ENCODE peak calls at places on chromosome 21, in seven cellular contexts. W, K, O, F, J, X and S are unnamed samples.
A peak's percentile ranks its signal among the peaks of the same experiment; 100 is the strongest.

GRCh38 chr21:38811257-38811656 is 5.5 kb downstream of the ETS2 start:
- DNase-seq in W (no peak), K (no peak), O (no peak), F (no peak), J (no peak), X (peak; percentile 70), S (no peak)

GRCh38 chr21:42865361-42866160 is 13.8 kb downstream of the WDR4 start:
- DNase-seq in W (no peak), K (no peak), O (no peak), F (no peak), J (no peak), X (no peak), S (no peak)

GRCh38 chr21:26587621-26588260 is 14.7 kb upstream of the CYYR1 start:
- DNase-seq in W (no peak), K (peak; percentile 28), O (no peak), F (no peak), J (no peak), X (peak; percentile 64), S (no peak)

GRCh38 chr21:16535100-16535418 is 805.3 kb downstream of the USP25 start:
- DNase-seq in W (peak; percentile 59), K (no peak), O (no peak), F (no peak), J (no peak), X (peak; percentile 58), S (no peak)

GRCh38 chr21:41680444-41681335 is 86.2 kb downstream of the RIPK4 start:
- DNase-seq in W (no peak), K (peak; percentile 23), O (no peak), F (no peak), J (no peak), X (no peak), S (no peak)

GRCh38 chr21:28699591-28700259 is 293.0 kb downstream of the LTN1 start:
- DNase-seq in W (no peak), K (no peak), O (no peak), F (no peak), J (no peak), X (no peak), S (no peak)

GRCh38 chr21:29904359-29905282 is 35.2 kb downstream of the GRIK1 start:
- DNase-seq in W (no peak), K (no peak), O (no peak), F (no peak), J (no peak), X (no peak), S (no peak)

GRCh38 chr21:42427809-42428419 is 24.2 kb downstream of the UBASH3A start:
- DNase-seq in W (no peak), K (no peak), O (no peak), F (no peak), J (no peak), X (no peak), S (no peak)

GRCh38 chr21:33608559-33608958 is 20.1 kb upstream of the DONSON start:
- DNase-seq in W (no peak), K (no peak), O (no peak), F (no peak), J (no peak), X (no peak), S (no peak)

GRCh38 chr21:44626262-44626661 is 631 bp upstream of the KRTAP10-9 start:
- DNase-seq in W (peak; percentile 39), K (no peak), O (no peak), F (no peak), J (no peak), X (no peak), S (no peak)

GRCh38 chr21:10430007-10430406 is 91.4 kb upstream of the TPTE start:
- DNase-seq in W (no peak), K (no peak), O (no peak), F (no peak), J (no peak), X (peak; percentile 24), S (no peak)

GRCh38 chr21:42991992-42992740 is 17.8 kb downstream of the PKNOX1 start:
- DNase-seq in W (peak; percentile 72), K (no peak), O (no peak), F (no peak), J (no peak), X (peak; percentile 90), S (no peak)

GRCh38 chr21:34885636-34886553 is 163.2 kb downstream of the RUNX1 start:
- DNase-seq in W (peak; percentile 71), K (peak; percentile 61), O (peak; percentile 25), F (no peak), J (no peak), X (no peak), S (no peak)

GRCh38 chr21:42125571-42126544 is 54.7 kb downstream of the UMODL1 start:
- DNase-seq in W (no peak), K (no peak), O (no peak), F (no peak), J (no peak), X (peak; percentile 70), S (no peak)